ENCODE peak calls at places on chromosomes 11 and 22, in nine cellular contexts. T, W, O, Z, D, F, P, R and L are unnamed samples.

GRCh38 chr11:128481135-128481534 is 106.2 kb downstream of the ETS1 start:
- DNase-seq in T (no peak), W (no peak), O (no peak), Z (peak), D (no peak), F (no peak), P (no peak), R (peak), L (peak)

GRCh38 chr11:74276581-74276980 is 34.9 kb downstream of the P4HA3 start:
- DNase-seq in T (no peak), W (no peak), O (no peak), Z (peak), D (no peak), F (no peak), P (no peak), R (no peak), L (no peak)

GRCh38 chr22:23233746-23234408 is 53.6 kb downstream of the BCR start:
- DNase-seq in T (peak), W (peak), O (no peak), Z (peak), D (no peak), F (no peak), P (no peak), R (no peak), L (no peak)

GRCh38 chr11:95229199-95230053 is 1.6 kb downstream of the SESN3 start:
- DNase-seq in T (no peak), W (no peak), O (no peak), Z (peak), D (peak), F (no peak), P (no peak), R (peak), L (peak)

GRCh38 chr11:118212781-118213565 is 11.8 kb downstream of the JAML start:
- DNase-seq in T (no peak), W (no peak), O (no peak), Z (no peak), D (no peak), F (no peak), P (no peak), R (no peak), L (no peak)

GRCh38 chr11:67433536-67434394 is 3.7 kb downstream of the PTPRCAP start:
- DNase-seq in T (no peak), W (no peak), O (no peak), Z (no peak), D (no peak), F (no peak), P (no peak), R (no peak), L (no peak)

GRCh38 chr11:81987829-81988472 is 745.7 kb downstream of the FAM181B start:
- DNase-seq in T (no peak), W (no peak), O (no peak), Z (peak), D (no peak), F (no peak), P (no peak), R (peak), L (peak)

GRCh38 chr11:124917115-124917637 is 1.9 kb upstream of the HEPN1 start:
- DNase-seq in T (no peak), W (no peak), O (no peak), Z (peak), D (no peak), F (no peak), P (no peak), R (no peak), L (peak)

GRCh38 chr11:46382644-46383403 is 1.4 kb downstream of the MDK start:
- DNase-seq in T (no peak), W (no peak), O (no peak), Z (peak), D (peak), F (no peak), P (peak), R (peak), L (peak)

GRCh38 chr11:33737362-33737821 is 1.2 kb upstream of the CD59 start:
- DNase-seq in T (no peak), W (no peak), O (no peak), Z (peak), D (no peak), F (no peak), P (no peak), R (no peak), L (no peak)

GRCh38 chr11:104484784-104485554 is 321.0 kb upstream of the PDGFD start:
- DNase-seq in T (no peak), W (no peak), O (no peak), Z (no peak), D (no peak), F (no peak), P (no peak), R (no peak), L (no peak)

GRCh38 chr22:30204015-30204741 is 42.4 kb downstream of the LIF start:
- DNase-seq in T (no peak), W (no peak), O (peak), Z (no peak), D (no peak), F (no peak), P (no peak), R (no peak), L (no peak)

GRCh38 chr11:21446939-21447590 is 745.8 kb upstream of the ANO5 start:
- DNase-seq in T (no peak), W (no peak), O (no peak), Z (no peak), D (no peak), F (no peak), P (no peak), R (peak), L (no peak)
- TF ChIP-seq CTCF in T (no peak), W (no peak), O (no peak), Z (no peak), D (no peak), F (no peak), P (no peak), R (no peak), L (no peak)

DNA sequence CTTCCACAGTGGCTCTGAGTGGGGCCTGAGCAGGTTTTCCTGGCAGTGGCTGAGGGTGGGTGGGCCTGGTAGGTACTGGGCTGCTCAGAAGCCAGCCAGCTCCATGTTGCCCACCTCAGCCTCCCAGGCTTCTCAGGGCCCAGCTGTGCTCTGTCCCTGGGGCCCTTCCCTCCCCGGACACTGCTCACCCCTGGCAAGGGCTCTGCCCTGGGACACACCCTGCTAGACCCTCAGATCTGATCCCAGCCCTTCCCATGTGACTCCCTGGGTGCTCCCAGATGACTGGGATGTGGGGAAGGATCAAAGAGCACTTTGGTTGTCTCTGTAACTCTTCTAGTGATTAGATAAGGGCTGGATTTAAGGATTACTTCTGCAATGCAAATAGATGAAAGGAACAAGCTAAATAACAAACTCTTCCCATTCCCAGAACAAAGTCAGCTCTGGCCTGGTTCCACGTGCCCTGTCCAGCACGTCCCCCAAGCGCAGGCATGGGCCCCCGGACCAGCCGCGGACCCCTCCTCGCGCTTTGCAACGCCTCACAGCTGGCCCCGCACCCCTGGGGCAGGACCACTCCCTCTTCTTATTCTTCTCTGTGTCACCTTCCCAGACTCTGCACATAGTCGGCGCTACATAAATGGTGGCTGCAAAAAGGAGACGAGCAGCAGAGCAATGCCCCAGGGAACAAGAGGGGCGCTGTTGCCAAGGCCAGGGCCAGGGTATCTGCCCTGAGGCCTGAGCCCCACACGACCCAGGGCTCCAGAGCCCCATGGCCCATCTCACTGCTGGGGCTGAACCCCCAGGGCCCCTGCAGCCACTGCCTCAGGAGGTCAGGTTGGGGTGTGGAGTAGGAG is 5.7 kb upstream of the KRTAP5-6 start:
- DNase-seq in T (no peak), W (no peak), O (no peak), Z (no peak), D (no peak), F (peak), P (no peak), R (no peak), L (no peak)
- TF ChIP-seq CTCF in T (no peak), W (no peak), O (no peak), Z (no peak), D (no peak), F (no peak), P (no peak), R (no peak), L (no peak)

GRCh38 chr11:83818349-83818748 is 532.2 kb upstream of the CCDC90B start:
- DNase-seq in T (no peak), W (no peak), O (no peak), Z (peak), D (no peak), F (no peak), P (no peak), R (peak), L (peak)

GRCh38 chr11:83813296-83813695 is 527.1 kb upstream of the CCDC90B start:
- DNase-seq in T (no peak), W (no peak), O (no peak), Z (no peak), D (no peak), F (no peak), P (no peak), R (no peak), L (no peak)

GRCh38 chr11:83819936-83820549 is 533.9 kb upstream of the CCDC90B start:
- DNase-seq in T (no peak), W (no peak), O (no peak), Z (peak), D (no peak), F (no peak), P (no peak), R (peak), L (peak)

GRCh38 chr11:83815736-83816135 is 529.6 kb upstream of the CCDC90B start:
- DNase-seq in T (no peak), W (no peak), O (no peak), Z (no peak), D (no peak), F (no peak), P (no peak), R (peak), L (no peak)

DNA sequence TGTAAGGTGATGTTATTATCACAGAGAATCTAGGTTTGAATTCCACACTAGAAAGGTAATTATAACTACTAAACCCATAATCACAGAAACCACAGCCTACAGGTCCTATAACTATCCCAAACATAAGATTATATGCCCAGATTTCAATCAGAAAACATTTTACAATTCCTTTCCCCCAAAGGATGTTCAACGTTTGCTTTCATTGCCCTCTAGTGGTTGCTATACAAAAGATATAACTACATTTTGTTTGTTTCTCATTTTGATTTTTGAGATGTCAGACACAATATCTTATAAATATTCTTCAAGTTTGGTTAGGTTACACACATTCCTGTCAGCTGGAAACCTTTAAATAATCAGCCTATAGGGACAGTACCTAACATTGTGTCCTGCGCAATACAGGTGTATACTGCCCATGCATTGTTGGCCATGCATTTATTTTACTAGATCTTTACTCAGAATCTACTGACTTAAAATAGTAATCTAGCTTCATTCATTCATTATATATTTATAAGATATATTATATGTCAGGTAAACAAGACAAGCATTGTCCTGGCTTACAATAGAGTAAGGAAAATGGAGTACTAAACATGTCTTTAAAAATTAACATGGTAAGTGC is 530.5 kb upstream of the CCDC90B start:
- DNase-seq in T (no peak), W (no peak), O (no peak), Z (peak), D (no peak), F (no peak), P (no peak), R (peak), L (peak)
- TF ChIP-seq CTCF in T (no peak), W (peak), O (no peak), Z (peak), D (peak), F (peak), P (peak), R (peak), L (peak)

GRCh38 chr11:69883292-69884255 is 64.4 kb upstream of the FGF3 start:
- DNase-seq in T (no peak), W (no peak), O (no peak), Z (no peak), D (no peak), F (no peak), P (no peak), R (no peak), L (no peak)

GRCh38 chr11:69880803-69881445 is 61.7 kb upstream of the FGF3 start:
- DNase-seq in T (no peak), W (peak), O (no peak), Z (no peak), D (peak), F (no peak), P (no peak), R (no peak), L (no peak)

GRCh38 chr11:69881467-69882269 is 62.5 kb upstream of the FGF3 start:
- DNase-seq in T (no peak), W (peak), O (no peak), Z (no peak), D (no peak), F (no peak), P (peak), R (no peak), L (no peak)

GRCh38 chr11:69880041-69880802 is 61.0 kb upstream of the FGF3 start:
- DNase-seq in T (no peak), W (peak), O (no peak), Z (no peak), D (peak), F (no peak), P (no peak), R (no peak), L (no peak)

DNA sequence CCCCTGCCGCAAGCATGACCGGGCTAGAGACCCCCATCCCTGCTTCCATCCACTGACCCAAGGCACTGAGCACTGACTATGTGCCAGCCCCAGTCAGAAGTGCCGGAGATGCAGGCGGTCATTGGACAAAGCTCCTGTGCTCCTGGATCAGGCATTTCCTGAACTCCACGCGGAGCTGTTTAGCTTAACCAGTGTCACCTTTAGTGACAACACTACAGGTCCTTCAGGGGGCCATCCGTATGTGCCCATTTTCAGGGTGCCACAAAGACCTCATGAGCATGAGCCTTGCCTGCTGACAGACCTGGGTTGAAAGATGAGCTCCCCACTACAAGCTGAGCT is 63.0 kb upstream of the FGF3 start:
- DNase-seq in T (no peak), W (no peak), O (no peak), Z (no peak), D (no peak), F (no peak), P (no peak), R (no peak), L (no peak)
- TF ChIP-seq CTCF in T (no peak), W (no peak), O (no peak), Z (no peak), D (no peak), F (no peak), P (no peak), R (no peak), L (no peak)